ENCODE peak calls at places on chromosome 7, in five cellular contexts. E is head of caudate nucleus; B is NCI-H2171 treated with DMSO at 0.1 percent for 48 hours; O is coronary artery; J is activated naive CD8-positive, alpha-beta T cell treated with anti-CD3 and anti-CD28 coated beads, Interleukin-2, amount 50 U/mL, for 24 hours. W is an unnamed sample.

GRCh38 chr7:68964060-68964459 is 634.2 kb upstream of the AUTS2 start:
- DNase-seq in E (no peak), J (no peak), O (no peak), B (no peak), W (no peak)

GRCh38 chr7:72751978-72752377 is 76.0 kb downstream of the TYW1B start:
- DNase-seq in B (no peak), E (no peak), O (no peak), J (no peak), W (no peak)

GRCh38 chr7:148276291-148277041 is 314.1 kb upstream of the C7orf33 start:
- DNase-seq in E (no peak), J (no peak), O (no peak), B (no peak), W (no peak)

GRCh38 chr7:157954901-157955300 is 618.1 kb downstream of the DNAJB6 start:
- DNase-seq in J (no peak), E (no peak), O (peak; percentile 8), B (no peak), W (peak; percentile 28)

GRCh38 chr7:82050792-82051191 is 280.9 kb upstream of the HGF start:
- DNase-seq in O (no peak), B (no peak), J (no peak), E (no peak), W (no peak)

GRCh38 chr7:70477051-70478010 is 654.6 kb upstream of the GALNT17 start:
- DNase-seq in J (no peak), O (no peak), E (no peak), B (no peak), W (no peak)

GRCh38 chr7:36021917-36022550 is 131.0 kb upstream of the EEPD1 start:
- DNase-seq in J (no peak), B (no peak), E (peak; percentile 71), O (peak; percentile 68), W (no peak)

GRCh38 chr7:46215987-46216567 is 295.0 kb upstream of the IGFBP3 start:
- DNase-seq in J (no peak), O (no peak), E (peak; percentile 21), B (no peak), W (no peak)

GRCh38 chr7:66905689-66906088 is 15.3 kb upstream of the TMEM248 start:
- DNase-seq in O (no peak), E (no peak), B (no peak), J (no peak), W (no peak)

W was measured in mesenteric fat pad.